ENCODE peak calls at places on chromosomes 12 and 14, in seven cellular contexts. One of them, this sample, is unnamed. For H3K9me3, the result is how much of the 10 kb centered on the place peaks cover.

GRCh38 chr12:122459211-122459610 is 36.7 kb upstream of the CLIP1 start:
- DNase-seq in lung: no peak
- DNase-seq in PC-3: no peak
- DNase-seq in endodermal cell: peak
- DNase-seq in ovary: no peak
- DNase-seq in GM12878: no peak
- DNase-seq in thoracic aorta: no peak
- DNase-seq in this sample: no peak

GRCh38 chr14:102594514-102595175 is 2.2 kb downstream of the RCOR1 start:
- DNase-seq in PC-3: peak
- DNase-seq in GM12878: peak
- DNase-seq in ovary: no peak
- DNase-seq in lung: peak
- DNase-seq in thoracic aorta: peak
- DNase-seq in endodermal cell: peak
- DNase-seq in this sample: peak

GRCh38 chr12:10952645-10953044 is 13.6 kb upstream of the TAS2R14 start:
- DNase-seq in lung: no peak
- DNase-seq in ovary: no peak
- DNase-seq in thoracic aorta: no peak
- DNase-seq in endodermal cell: no peak
- DNase-seq in PC-3: no peak
- DNase-seq in GM12878: no peak
- DNase-seq in this sample: no peak

GRCh38 chr12:122886851-122887816 is 8.8 kb downstream of the VPS37B start:
- DNase-seq in endodermal cell: peak
- DNase-seq in PC-3: peak
- DNase-seq in ovary: no peak
- DNase-seq in thoracic aorta: no peak
- DNase-seq in lung: no peak
- DNase-seq in GM12878: peak
- DNase-seq in this sample: no peak

GRCh38 chr14:70987042-70987441 is 79.8 kb downstream of the PCNX1 start:
- DNase-seq in ovary: no peak
- DNase-seq in GM12878: no peak
- DNase-seq in PC-3: no peak
- DNase-seq in endodermal cell: no peak
- DNase-seq in lung: no peak
- DNase-seq in thoracic aorta: no peak
- DNase-seq in this sample: no peak

GRCh38 chr12:3534511-3534910 is 43.5 kb downstream of the PRMT8 start:
- DNase-seq in ovary: no peak
- DNase-seq in endodermal cell: no peak
- DNase-seq in PC-3: no peak
- DNase-seq in GM12878: no peak
- DNase-seq in thoracic aorta: no peak
- DNase-seq in lung: no peak
- DNase-seq in this sample: no peak

GRCh38 chr14:91129261-91129660 is 15.4 kb downstream of the DGLUCY start:
- DNase-seq in PC-3: no peak
- DNase-seq in thoracic aorta: no peak
- DNase-seq in ovary: no peak
- DNase-seq in GM12878: no peak
- DNase-seq in lung: no peak
- DNase-seq in endodermal cell: no peak
- DNase-seq in this sample: no peak

GRCh38 chr12:129840145-129840884 is 63.5 kb downstream of the TMEM132D start:
- DNase-seq in ovary: no peak
- DNase-seq in thoracic aorta: no peak
- DNase-seq in lung: no peak
- DNase-seq in PC-3: no peak
- DNase-seq in GM12878: no peak
- DNase-seq in endodermal cell: no peak
- DNase-seq in this sample: no peak

GRCh38 chr12:106425061-106425706 is 67.6 kb downstream of the POLR3B start:
- DNase-seq in ovary: no peak
- DNase-seq in endodermal cell: peak
- DNase-seq in lung: no peak
- DNase-seq in GM12878: no peak
- DNase-seq in PC-3: no peak
- DNase-seq in thoracic aorta: no peak
- DNase-seq in this sample: no peak

GRCh38 chr12:52495385-52495784 is 2.3 kb upstream of the KRT6A start:
- DNase-seq in GM12878: no peak
- DNase-seq in endodermal cell: peak
- DNase-seq in ovary: no peak
- DNase-seq in lung: no peak
- DNase-seq in PC-3: peak
- DNase-seq in thoracic aorta: no peak
- DNase-seq in this sample: no peak

GRCh38 chr14:102932484-102933248 is 10.2 kb downstream of the AMN start:
- DNase-seq in endodermal cell: no peak
- DNase-seq in PC-3: no peak
- DNase-seq in thoracic aorta: no peak
- DNase-seq in GM12878: no peak
- DNase-seq in lung: no peak
- DNase-seq in ovary: no peak
- DNase-seq in this sample: no peak

GRCh38 chr12:119869720-119870119 is 7.4 kb downstream of the CIT start:
- DNase-seq in GM12878: no peak
- DNase-seq in lung: no peak
- DNase-seq in endodermal cell: peak
- DNase-seq in ovary: no peak
- DNase-seq in PC-3: peak
- DNase-seq in thoracic aorta: no peak
- DNase-seq in this sample: peak

GRCh38 chr12:64699504-64700115 is 59.6 kb downstream of the GNS start:
- DNase-seq in thoracic aorta: no peak
- DNase-seq in PC-3: no peak
- DNase-seq in lung: no peak
- DNase-seq in ovary: no peak
- DNase-seq in endodermal cell: no peak
- DNase-seq in GM12878: no peak
- DNase-seq in this sample: no peak

GRCh38 chr14:64931123-64931522 is 11.4 kb downstream of the GPX2 start:
- DNase-seq in ovary: no peak
- DNase-seq in PC-3: no peak
- DNase-seq in thoracic aorta: no peak
- DNase-seq in endodermal cell: no peak
- DNase-seq in lung: no peak
- DNase-seq in GM12878: no peak
- DNase-seq in this sample: no peak

GRCh38 chr12:117499759-117500485 is 138.5 kb upstream of the NOS1 start:
- DNase-seq in thoracic aorta: no peak
- DNase-seq in ovary: no peak
- DNase-seq in endodermal cell: no peak
- DNase-seq in lung: no peak
- DNase-seq in PC-3: no peak
- DNase-seq in GM12878: no peak
- DNase-seq in this sample: no peak

GRCh38 chr12:5442251-5443006 is 10.5 kb downstream of the NTF3 start:
- DNase-seq in GM12878: no peak
- DNase-seq in PC-3: peak
- DNase-seq in endodermal cell: peak
- DNase-seq in ovary: no peak
- DNase-seq in thoracic aorta: no peak
- DNase-seq in lung: no peak
- DNase-seq in this sample: no peak

GRCh38 chr14:92988786-92989755 is 66.1 kb downstream of the CHGA start:
- DNase-seq in ovary: no peak
- DNase-seq in lung: no peak
- DNase-seq in PC-3: no peak
- DNase-seq in GM12878: no peak
- DNase-seq in endodermal cell: no peak
- DNase-seq in thoracic aorta: no peak
- DNase-seq in this sample: no peak

GRCh38 chr12:91100901-91101300 is 10.4 kb downstream of the LUM start:
- DNase-seq in thoracic aorta: no peak
- DNase-seq in lung: no peak
- DNase-seq in endodermal cell: no peak
- DNase-seq in ovary: no peak
- DNase-seq in GM12878: no peak
- DNase-seq in PC-3: no peak
- DNase-seq in this sample: no peak

GRCh38 chr14:94088516-94088915 is 7.4 kb downstream of the IFI27L1 start:
- DNase-seq in PC-3: peak
- DNase-seq in GM12878: no peak
- DNase-seq in ovary: no peak
- DNase-seq in lung: no peak
- DNase-seq in endodermal cell: no peak
- DNase-seq in thoracic aorta: no peak
- DNase-seq in this sample: no peak

GRCh38 chr14:68141531-68142088 is 322.0 kb downstream of the RAD51B start:
- DNase-seq in lung: no peak
- DNase-seq in ovary: no peak
- DNase-seq in GM12878: no peak
- DNase-seq in PC-3: peak
- DNase-seq in thoracic aorta: no peak
- DNase-seq in endodermal cell: no peak
- DNase-seq in this sample: no peak

GRCh38 chr14:103207038-103207403 is 83.8 kb downstream of the TNFAIP2 start:
- DNase-seq in ovary: peak
- DNase-seq in lung: peak
- DNase-seq in endodermal cell: peak
- DNase-seq in PC-3: no peak
- DNase-seq in thoracic aorta: peak
- DNase-seq in GM12878: no peak
- DNase-seq in this sample: peak

GRCh38 chr12:93802293-93802692 is 125.1 kb downstream of the CRADD start:
- DNase-seq in PC-3: no peak
- DNase-seq in GM12878: no peak
- DNase-seq in lung: no peak
- DNase-seq in thoracic aorta: no peak
- DNase-seq in ovary: no peak
- DNase-seq in endodermal cell: no peak
- DNase-seq in this sample: no peak

GRCh38 chr12:93804392-93805179 is 127.4 kb downstream of the CRADD start:
- DNase-seq in PC-3: no peak
- DNase-seq in thoracic aorta: no peak
- DNase-seq in endodermal cell: no peak
- DNase-seq in GM12878: no peak
- DNase-seq in lung: no peak
- DNase-seq in ovary: no peak
- DNase-seq in this sample: no peak

GRCh38 chr12:93803408-93803807 is 126.2 kb downstream of the CRADD start:
- DNase-seq in lung: no peak
- DNase-seq in endodermal cell: no peak
- DNase-seq in PC-3: no peak
- DNase-seq in ovary: no peak
- DNase-seq in GM12878: no peak
- DNase-seq in thoracic aorta: no peak
- DNase-seq in this sample: no peak

GRCh38 chr12:93805736-93806141 is 128.6 kb downstream of the CRADD start:
- DNase-seq in lung: no peak
- DNase-seq in GM12878: no peak
- DNase-seq in endodermal cell: no peak
- DNase-seq in ovary: no peak
- DNase-seq in thoracic aorta: no peak
- DNase-seq in PC-3: no peak
- DNase-seq in this sample: no peak

DNA sequence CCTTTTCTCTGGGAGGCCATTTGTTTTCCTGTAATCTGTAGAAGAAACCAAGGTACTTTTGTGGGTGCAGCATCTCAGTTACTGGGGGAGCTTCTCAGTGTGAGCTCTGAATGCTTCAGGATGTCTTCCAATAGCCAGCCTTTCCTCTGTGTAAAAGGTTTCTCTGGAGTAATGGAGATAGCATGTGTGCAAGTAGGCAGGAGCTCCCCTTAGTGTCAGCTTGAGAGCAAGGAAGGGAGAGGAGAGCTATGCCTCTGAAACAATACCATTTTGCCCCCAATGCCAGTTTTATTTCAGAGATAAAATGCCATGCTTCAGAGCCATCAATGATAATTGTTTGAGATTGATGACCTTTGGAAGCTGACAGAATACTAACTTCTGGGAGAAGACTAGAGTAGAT is 125.5 kb downstream of the CRADD start:
- DNase-seq in PC-3: no peak
- DNase-seq in thoracic aorta: no peak
- DNase-seq in endodermal cell: no peak
- DNase-seq in lung: no peak
- DNase-seq in ovary: no peak
- DNase-seq in GM12878: no peak
- DNase-seq in this sample: no peak
- TF ChIP-seq CTCF in PC-3: no peak
- TF ChIP-seq CTCF in thoracic aorta: no peak
- TF ChIP-seq CTCF in endodermal cell: peak
- TF ChIP-seq CTCF in lung: no peak
- TF ChIP-seq CTCF in ovary: no peak
- TF ChIP-seq CTCF in GM12878: peak
- TF ChIP-seq CTCF in this sample: no peak

GRCh38 chr14:87304404-87304803 is 688.6 kb downstream of the GALC start:
- DNase-seq in PC-3: no peak
- DNase-seq in lung: no peak
- DNase-seq in GM12878: no peak
- DNase-seq in thoracic aorta: no peak
- DNase-seq in ovary: no peak
- DNase-seq in endodermal cell: no peak
- DNase-seq in this sample: no peak
- H3K9me3 ChIP-seq in PC-3: under half
- H3K9me3 ChIP-seq in lung: under half
- H3K9me3 ChIP-seq in GM12878: under half
- H3K9me3 ChIP-seq in thoracic aorta: under half
- H3K9me3 ChIP-seq in ovary: under half
- H3K9me3 ChIP-seq in endodermal cell: under half
- H3K9me3 ChIP-seq in this sample: under half

DNA sequence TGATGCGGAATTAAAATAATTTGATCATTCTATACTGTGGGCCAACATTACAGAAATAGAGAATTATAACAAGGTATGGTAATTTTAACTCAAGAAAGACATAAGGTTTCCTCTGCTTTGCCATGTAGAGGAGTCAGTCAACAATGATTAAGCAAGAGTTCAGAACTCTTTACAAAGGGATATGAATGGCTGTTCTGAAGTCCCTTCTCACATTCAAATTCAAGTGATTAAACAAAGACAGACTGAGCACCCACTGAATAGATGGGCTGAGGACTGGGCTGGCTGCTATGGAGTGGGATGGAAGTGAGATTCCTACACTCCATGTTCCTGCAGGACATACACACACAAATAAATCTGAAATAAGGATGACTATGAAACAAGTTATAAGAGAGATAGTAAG is 199.0 kb upstream of the GRIP1 start:
- DNase-seq in lung: no peak
- DNase-seq in thoracic aorta: no peak
- DNase-seq in GM12878: no peak
- DNase-seq in endodermal cell: no peak
- DNase-seq in ovary: no peak
- DNase-seq in PC-3: no peak
- DNase-seq in this sample: no peak
- TF ChIP-seq CTCF in lung: no peak
- TF ChIP-seq CTCF in thoracic aorta: no peak
- TF ChIP-seq CTCF in GM12878: no peak
- TF ChIP-seq CTCF in endodermal cell: no peak
- TF ChIP-seq CTCF in ovary: no peak
- TF ChIP-seq CTCF in PC-3: no peak
- TF ChIP-seq CTCF in this sample: no peak

DNA sequence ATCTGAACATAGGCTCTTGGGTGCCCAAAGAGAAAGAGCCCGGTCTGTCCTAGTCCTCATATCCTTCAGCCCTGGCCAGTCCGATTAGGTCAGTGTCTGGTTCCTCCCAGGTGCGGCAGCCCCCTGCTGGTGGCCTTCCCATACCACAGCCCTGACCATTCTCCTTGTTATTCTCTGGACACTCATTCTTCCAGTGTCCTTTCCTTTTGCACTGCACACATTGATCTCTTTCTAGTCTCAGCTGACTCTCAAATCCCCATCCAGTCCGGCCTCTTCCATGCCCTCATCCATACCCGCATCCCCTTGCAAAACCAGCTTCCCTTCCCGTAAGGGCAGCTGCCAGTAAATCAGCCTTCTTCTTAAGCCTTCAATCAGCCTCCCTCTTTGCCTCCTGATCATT is 1316.3 kb downstream of the TMEM121 start:
- DNase-seq in lung: no peak
- DNase-seq in PC-3: peak
- DNase-seq in ovary: peak
- DNase-seq in GM12878: no peak
- DNase-seq in thoracic aorta: no peak
- DNase-seq in endodermal cell: no peak
- DNase-seq in this sample: no peak
- H3K9me3 ChIP-seq in lung: under half
- H3K9me3 ChIP-seq in PC-3: under half
- H3K9me3 ChIP-seq in ovary: under half
- H3K9me3 ChIP-seq in GM12878: under half
- H3K9me3 ChIP-seq in thoracic aorta: under half
- H3K9me3 ChIP-seq in endodermal cell: half or more
- H3K9me3 ChIP-seq in this sample: under half

This sample was measured in tibial artery.